ENCODE peak calls at places on chromosomes 5 and 9, in five cellular contexts. One of them, this sample, is unnamed.

GRCh38 chr5:156922207-156922792 is 40.7 kb downstream of the TIMD4 start:
- DNase-seq in fibroblast of lung: no peak
- DNase-seq in GM20000: peak
- DNase-seq in nephron progenitor cell: no peak
- DNase-seq in AG10803: no peak
- DNase-seq in this sample: no peak

GRCh38 chr9:72871685-72872084 is 81.2 kb downstream of the ALDH1A1 start:
- DNase-seq in AG10803: peak
- DNase-seq in fibroblast of lung: peak
- DNase-seq in nephron progenitor cell: no peak
- DNase-seq in GM20000: no peak
- DNase-seq in this sample: no peak

GRCh38 chr5:43274435-43275114 is 38.6 kb downstream of the HMGCS1 start:
- DNase-seq in AG10803: no peak
- DNase-seq in fibroblast of lung: no peak
- DNase-seq in nephron progenitor cell: no peak
- DNase-seq in GM20000: no peak
- DNase-seq in this sample: no peak

GRCh38 chr5:123091988-123092583 is 3.0 kb downstream of the PRDM6 start:
- DNase-seq in fibroblast of lung: peak
- DNase-seq in GM20000: no peak
- DNase-seq in AG10803: no peak
- DNase-seq in nephron progenitor cell: no peak
- DNase-seq in this sample: no peak

GRCh38 chr9:87678650-87679355 is 47.1 kb upstream of the CTSL start:
- DNase-seq in fibroblast of lung: peak
- DNase-seq in GM20000: peak
- DNase-seq in AG10803: peak
- DNase-seq in nephron progenitor cell: peak
- DNase-seq in this sample: peak

GRCh38 chr5:172107606-172108005 is 80.4 kb downstream of the STK10 start:
- DNase-seq in GM20000: no peak
- DNase-seq in fibroblast of lung: peak
- DNase-seq in AG10803: peak
- DNase-seq in nephron progenitor cell: no peak
- DNase-seq in this sample: no peak

GRCh38 chr5:151296974-151297373 is 6.6 kb downstream of the SLC36A3 start:
- DNase-seq in fibroblast of lung: no peak
- DNase-seq in AG10803: no peak
- DNase-seq in nephron progenitor cell: no peak
- DNase-seq in GM20000: no peak
- DNase-seq in this sample: no peak

GRCh38 chr5:73412597-73412988 is 36.0 kb downstream of the FOXD1 start:
- DNase-seq in GM20000: no peak
- DNase-seq in AG10803: peak
- DNase-seq in fibroblast of lung: no peak
- DNase-seq in nephron progenitor cell: no peak
- DNase-seq in this sample: no peak

GRCh38 chr9:126440042-126440441 is 113.4 kb downstream of the MVB12B start:
- DNase-seq in AG10803: no peak
- DNase-seq in nephron progenitor cell: no peak
- DNase-seq in GM20000: no peak
- DNase-seq in fibroblast of lung: no peak
- DNase-seq in this sample: no peak

GRCh38 chr5:53785924-53786323 is 225.5 kb downstream of the NDUFS4 start:
- DNase-seq in fibroblast of lung: no peak
- DNase-seq in GM20000: no peak
- DNase-seq in AG10803: no peak
- DNase-seq in nephron progenitor cell: no peak
- DNase-seq in this sample: no peak

GRCh38 chr9:113673726-113674125 is 202.4 kb upstream of the ZNF618 start:
- DNase-seq in AG10803: peak
- DNase-seq in fibroblast of lung: no peak
- DNase-seq in nephron progenitor cell: no peak
- DNase-seq in GM20000: no peak
- DNase-seq in this sample: no peak

GRCh38 chr9:78365979-78366697 is 69.2 kb downstream of the PSAT1 start:
- DNase-seq in GM20000: no peak
- DNase-seq in fibroblast of lung: peak
- DNase-seq in nephron progenitor cell: no peak
- DNase-seq in AG10803: peak
- DNase-seq in this sample: no peak

GRCh38 chr5:139246394-139246793 is 47.1 kb upstream of the MATR3 start:
- DNase-seq in GM20000: no peak
- DNase-seq in nephron progenitor cell: no peak
- DNase-seq in AG10803: peak
- DNase-seq in fibroblast of lung: no peak
- DNase-seq in this sample: no peak

GRCh38 chr5:98772415-98773213 is 849 bp upstream of the RGMB start:
- DNase-seq in fibroblast of lung: peak
- DNase-seq in nephron progenitor cell: peak
- DNase-seq in AG10803: no peak
- DNase-seq in GM20000: peak
- DNase-seq in this sample: no peak

GRCh38 chr9:126543490-126543889 is 70.2 kb upstream of the LMX1B start:
- DNase-seq in fibroblast of lung: no peak
- DNase-seq in AG10803: no peak
- DNase-seq in GM20000: no peak
- DNase-seq in nephron progenitor cell: no peak
- DNase-seq in this sample: no peak

GRCh38 chr5:77630246-77631165 is 8.0 kb downstream of the OTP start:
- DNase-seq in AG10803: peak
- DNase-seq in GM20000: peak
- DNase-seq in fibroblast of lung: no peak
- DNase-seq in nephron progenitor cell: peak
- DNase-seq in this sample: no peak

GRCh38 chr9:104177676-104178075 is 83.6 kb downstream of the SMC2 start:
- DNase-seq in AG10803: no peak
- DNase-seq in nephron progenitor cell: no peak
- DNase-seq in GM20000: no peak
- DNase-seq in fibroblast of lung: no peak
- DNase-seq in this sample: no peak

GRCh38 chr9:22240619-22241018 is 206.0 kb upstream of the DMRTA1 start:
- DNase-seq in fibroblast of lung: peak
- DNase-seq in nephron progenitor cell: no peak
- DNase-seq in AG10803: peak
- DNase-seq in GM20000: peak
- DNase-seq in this sample: peak

GRCh38 chr9:38401994-38402393 is 9.5 kb downstream of the ALDH1B1 start:
- DNase-seq in AG10803: no peak
- DNase-seq in fibroblast of lung: no peak
- DNase-seq in nephron progenitor cell: no peak
- DNase-seq in GM20000: no peak
- DNase-seq in this sample: no peak

GRCh38 chr9:126533911-126534300 is 79.8 kb upstream of the LMX1B start:
- DNase-seq in nephron progenitor cell: no peak
- DNase-seq in GM20000: no peak
- DNase-seq in fibroblast of lung: no peak
- DNase-seq in AG10803: no peak
- DNase-seq in this sample: no peak

GRCh38 chr5:153517105-153517700 is 26.7 kb downstream of the GRIA1 start:
- DNase-seq in GM20000: no peak
- DNase-seq in AG10803: no peak
- DNase-seq in nephron progenitor cell: no peak
- DNase-seq in fibroblast of lung: no peak
- DNase-seq in this sample: no peak

DNA sequence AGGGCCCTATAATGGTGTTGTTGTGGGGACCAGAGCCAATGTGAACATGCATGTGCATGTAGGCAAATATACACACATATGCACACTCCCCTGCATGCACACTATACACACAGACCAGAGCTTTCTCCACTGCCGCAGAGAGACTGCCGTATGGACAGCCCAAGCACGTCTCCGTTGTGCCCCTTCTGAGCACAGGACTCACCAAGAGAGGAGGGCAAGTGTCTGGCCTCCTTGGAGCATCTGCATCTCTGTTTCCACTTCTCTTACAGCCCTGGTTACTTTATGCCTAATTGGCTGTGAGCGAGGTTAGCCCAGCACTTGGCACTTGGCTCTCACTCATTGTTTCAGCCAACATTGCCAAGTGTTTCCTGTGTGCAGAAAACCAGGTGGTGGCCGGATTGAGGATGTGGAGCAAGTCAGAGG is 30.4 kb downstream of the CSF2 start:
- DNase-seq in AG10803: peak
- DNase-seq in fibroblast of lung: peak
- DNase-seq in GM20000: no peak
- DNase-seq in nephron progenitor cell: no peak
- DNase-seq in this sample: no peak
- TF ChIP-seq CTCF in AG10803: no peak
- TF ChIP-seq CTCF in fibroblast of lung: no peak
- TF ChIP-seq CTCF in GM20000: no peak
- TF ChIP-seq CTCF in nephron progenitor cell: no peak
- TF ChIP-seq CTCF in this sample: no peak

DNA sequence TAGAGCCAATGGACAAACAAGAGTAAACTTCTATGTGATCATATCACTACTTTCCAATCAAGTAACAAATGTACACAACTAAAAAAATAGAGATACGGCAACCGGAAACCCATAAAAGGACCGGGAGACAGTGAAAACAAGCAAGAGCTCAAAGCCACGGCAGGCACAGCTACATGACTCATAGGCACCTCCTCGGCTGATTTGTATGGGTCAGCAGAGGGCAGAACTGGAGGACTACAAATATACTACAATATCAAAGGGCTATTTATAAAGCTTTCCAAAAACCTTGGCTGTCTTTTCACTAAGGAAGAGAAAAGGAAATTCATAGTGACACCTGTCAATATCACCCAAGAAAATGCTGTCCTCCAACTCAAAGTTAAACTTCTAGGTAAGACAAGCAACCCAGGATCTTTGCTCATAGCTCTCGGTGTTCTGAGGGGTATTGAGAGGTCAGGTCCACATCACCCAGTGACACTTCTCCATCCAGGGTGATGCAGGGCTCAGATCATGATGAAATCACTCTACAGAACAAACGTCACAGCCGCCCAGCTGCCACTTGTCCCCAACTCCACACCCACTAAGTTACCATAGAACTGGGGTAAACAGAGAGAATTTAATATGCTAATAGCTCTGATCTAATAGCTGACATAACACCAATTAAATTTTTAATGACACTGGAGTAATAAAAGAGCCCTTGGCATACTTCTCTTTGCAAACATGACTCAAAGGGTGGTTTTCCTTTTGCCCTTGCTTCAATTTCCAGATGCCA is 41.3 kb downstream of the PFDN1 start:
- DNase-seq in nephron progenitor cell: no peak
- DNase-seq in GM20000: no peak
- DNase-seq in fibroblast of lung: peak
- DNase-seq in AG10803: peak
- DNase-seq in this sample: peak
- TF ChIP-seq CTCF in nephron progenitor cell: no peak
- TF ChIP-seq CTCF in GM20000: no peak
- TF ChIP-seq CTCF in fibroblast of lung: no peak
- TF ChIP-seq CTCF in AG10803: peak
- TF ChIP-seq CTCF in this sample: no peak

GRCh38 chr9:36100532-36100931 is 36.0 kb upstream of the GLIPR2 start:
- DNase-seq in AG10803: peak
- DNase-seq in GM20000: no peak
- DNase-seq in nephron progenitor cell: no peak
- DNase-seq in fibroblast of lung: no peak
- DNase-seq in this sample: no peak
- TF ChIP-seq CTCF in AG10803: peak
- TF ChIP-seq CTCF in GM20000: no peak
- TF ChIP-seq CTCF in nephron progenitor cell: no peak
- TF ChIP-seq CTCF in fibroblast of lung: no peak
- TF ChIP-seq CTCF in this sample: no peak

GRCh38 chr5:145980718-145981117 is 44.3 kb downstream of the SH3RF2 start:
- DNase-seq in fibroblast of lung: no peak
- DNase-seq in AG10803: no peak
- DNase-seq in nephron progenitor cell: no peak
- DNase-seq in GM20000: no peak
- DNase-seq in this sample: no peak
- TF ChIP-seq CTCF in fibroblast of lung: no peak
- TF ChIP-seq CTCF in AG10803: no peak
- TF ChIP-seq CTCF in nephron progenitor cell: no peak
- TF ChIP-seq CTCF in GM20000: no peak
- TF ChIP-seq CTCF in this sample: no peak

GRCh38 chr5:39648539-39649200 is 223.9 kb upstream of the DAB2 start:
- DNase-seq in fibroblast of lung: no peak
- DNase-seq in AG10803: no peak
- DNase-seq in GM20000: no peak
- DNase-seq in nephron progenitor cell: no peak
- DNase-seq in this sample: no peak
- TF ChIP-seq CTCF in fibroblast of lung: no peak
- TF ChIP-seq CTCF in AG10803: no peak
- TF ChIP-seq CTCF in GM20000: no peak
- TF ChIP-seq CTCF in nephron progenitor cell: no peak
- TF ChIP-seq CTCF in this sample: no peak

DNA sequence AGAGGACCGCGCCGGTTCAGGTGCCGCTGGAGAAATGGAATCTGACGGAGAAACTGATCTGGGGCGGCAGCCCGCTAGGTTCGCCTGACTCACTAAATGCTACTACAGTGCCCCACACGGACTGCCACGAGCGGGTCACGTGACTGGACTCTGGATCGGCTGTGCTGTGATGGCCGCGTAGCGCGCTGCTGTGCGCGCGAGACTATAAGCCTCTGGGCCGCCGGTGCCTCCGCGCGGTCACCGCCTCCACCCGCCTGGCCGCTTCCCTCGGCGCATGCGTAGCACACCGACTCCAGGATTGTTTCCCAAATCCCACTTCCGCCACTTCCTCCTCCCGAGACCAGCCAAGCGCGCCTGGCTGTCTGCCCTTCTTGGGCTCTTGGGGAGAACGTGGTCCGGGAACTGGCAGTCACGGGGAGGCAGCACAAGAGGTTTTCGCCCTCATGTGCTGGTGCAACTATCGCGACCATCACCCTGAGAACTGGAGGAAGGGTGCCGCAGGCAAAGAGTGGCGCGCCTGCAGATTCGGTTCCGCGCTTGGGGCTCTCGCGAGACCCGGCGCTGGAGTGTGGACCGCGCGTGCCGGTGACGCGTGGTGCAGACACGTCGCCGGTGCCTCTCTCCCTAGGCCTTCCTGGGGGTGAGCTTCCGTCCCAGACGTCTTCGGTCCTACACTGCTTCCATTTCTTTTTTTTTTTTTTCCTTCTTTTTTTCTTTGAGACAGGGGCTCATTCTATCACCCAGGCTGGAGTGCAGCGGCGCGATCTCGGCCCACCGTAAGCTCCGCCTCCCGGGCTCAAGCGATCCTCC is 35.8 kb upstream of the GLDC start:
- DNase-seq in nephron progenitor cell: peak
- DNase-seq in GM20000: peak
- DNase-seq in AG10803: peak
- DNase-seq in fibroblast of lung: peak
- DNase-seq in this sample: peak
- TF ChIP-seq CTCF in nephron progenitor cell: no peak
- TF ChIP-seq CTCF in GM20000: no peak
- TF ChIP-seq CTCF in AG10803: no peak
- TF ChIP-seq CTCF in fibroblast of lung: no peak
- TF ChIP-seq CTCF in this sample: no peak

This sample was measured in HFF-Myc.